ENCODE peak calls at places on chromosome 14, in four cellular contexts. S, Z, P and E are unnamed samples.

GRCh38 chr14:91858536-91859275 is 8.6 kb downstream of the TC2N start:
- DNase-seq in Z (no peak), S (peak; percentile 17), P (no peak), E (no peak)

GRCh38 chr14:75459099-75459741 is 31.4 kb downstream of the JDP2 start:
- DNase-seq in S (no peak), P (no peak), Z (no peak), E (no peak)

GRCh38 chr14:20606902-20607242 is 15.7 kb upstream of the RNASE12 start:
- DNase-seq in S (no peak), P (no peak), Z (no peak), E (no peak)

GRCh38 chr14:50311337-50311973 is 574 bp downstream of the L2HGDH start:
- DNase-seq in S (peak; percentile 16), Z (no peak), P (no peak), E (no peak)

GRCh38 chr14:104102282-104102914 is 16.9 kb downstream of the ASPG start:
- DNase-seq in S (no peak), P (no peak), Z (no peak), E (no peak)

GRCh38 chr14:36604757-36605505 is 22.5 kb upstream of the NKX2-8 start:
- DNase-seq in S (peak; percentile 90), P (no peak), Z (peak; percentile 3), E (no peak)

GRCh38 chr14:68941820-68942219 is 37.3 kb downstream of the ACTN1 start:
- DNase-seq in P (no peak), S (peak; percentile 80), Z (no peak), E (no peak)

GRCh38 chr14:53368714-53369191 is 215.6 kb upstream of the DDHD1 start:
- DNase-seq in S (no peak), Z (no peak), P (no peak), E (no peak)

GRCh38 chr14:91229743-91230200 is 14.7 kb downstream of the GPR68 start:
- DNase-seq in Z (peak; percentile 62), S (no peak), P (peak; percentile 54), E (peak; percentile 68)

GRCh38 chr14:53325176-53325806 is 172.2 kb upstream of the DDHD1 start:
- DNase-seq in Z (no peak), S (peak; percentile 58), P (no peak), E (no peak)

GRCh38 chr14:21071225-21072041 is 1.3 kb downstream of the ARHGEF40 start:
- DNase-seq in Z (peak; percentile 16), S (peak; percentile 71), P (no peak), E (no peak)

GRCh38 chr14:79016828-79017505 is 846.8 kb downstream of the NRXN3 start:
- DNase-seq in S (no peak), Z (no peak), P (no peak), E (no peak)

GRCh38 chr14:94423465-94424056 is 29.0 kb downstream of the SERPINA11 start:
- DNase-seq in P (peak; percentile 44), S (peak; percentile 84), Z (no peak), E (no peak)

GRCh38 chr14:64191756-64192155 is 102.4 kb downstream of the ESR2 start:
- DNase-seq in Z (no peak), S (no peak), P (no peak), E (no peak)

GRCh38 chr14:21557084-21557901 is 22.6 kb downstream of the OR10G3 start:
- DNase-seq in S (peak; percentile 87), P (peak; percentile 28), Z (peak; percentile 68), E (peak; percentile 74)

GRCh38 chr14:68020999-68021663 is 201.6 kb downstream of the RAD51B start:
- DNase-seq in S (peak; percentile 76), P (no peak), Z (no peak), E (no peak)

GRCh38 chr14:22821193-22822016 is 6.2 kb upstream of the SLC7A7 start:
- DNase-seq in P (no peak), S (no peak), Z (no peak), E (no peak)

GRCh38 chr14:69318241-69318640 is 58.3 kb downstream of the GALNT16 start:
- DNase-seq in Z (no peak), P (no peak), S (peak; percentile 9), E (no peak)

GRCh38 chr14:104119700-104120251 is 18.6 kb upstream of the KIF26A start:
- DNase-seq in P (no peak), S (no peak), Z (no peak), E (no peak)

GRCh38 chr14:93956082-93956481 is 20.3 kb downstream of the ASB2 start:
- DNase-seq in P (no peak), S (no peak), Z (no peak), E (no peak)

GRCh38 chr14:99158646-99159165 is 113.3 kb downstream of the BCL11B start:
- DNase-seq in Z (no peak), P (no peak), S (no peak), E (no peak)

GRCh38 chr14:97638864-97639263 is 841.7 kb downstream of the VRK1 start:
- DNase-seq in Z (no peak), S (no peak), P (no peak), E (no peak)

GRCh38 chr14:31395119-31395518 is 25.2 kb downstream of the HEATR5A start:
- DNase-seq in Z (no peak), S (no peak), P (no peak), E (no peak)

GRCh38 chr14:99717682-99718013 is 33.5 kb downstream of the CYP46A1 start:
- DNase-seq in P (no peak), S (no peak), Z (no peak), E (no peak)

GRCh38 chr14:68734231-68734732 is 58.6 kb downstream of the ZFP36L1 start:
- DNase-seq in S (no peak), P (peak; percentile 31), Z (no peak), E (no peak)

GRCh38 chr14:93333631-93334095 is 827 bp upstream of the BTBD7 start:
- DNase-seq in P (no peak), Z (no peak), S (no peak), E (no peak)